ENCODE peak calls at places on chromosome 9, in five cellular contexts. One of them, this sample, is unnamed.

GRCh38 chr9:137227057-137227852 is at the start of gene RNF224:
- DNase-seq in left lung: peak
- DNase-seq in GM13977: peak
- DNase-seq in Calu3: peak
- DNase-seq in dorsolateral prefrontal cortex: peak
- DNase-seq in this sample: peak

GRCh38 chr9:136080716-136081112 is 14.4 kb downstream of the NACC2 start:
- DNase-seq in dorsolateral prefrontal cortex: no peak
- DNase-seq in Calu3: no peak
- DNase-seq in GM13977: no peak
- DNase-seq in left lung: no peak
- DNase-seq in this sample: no peak

GRCh38 chr9:677461-678097 is 163.9 kb upstream of the DMRT1 start:
- DNase-seq in left lung: no peak
- DNase-seq in Calu3: no peak
- DNase-seq in dorsolateral prefrontal cortex: no peak
- DNase-seq in GM13977: no peak
- DNase-seq in this sample: no peak

GRCh38 chr9:127520941-127521918 is 69.9 kb downstream of the LRSAM1 start:
- DNase-seq in Calu3: peak
- DNase-seq in left lung: no peak
- DNase-seq in dorsolateral prefrontal cortex: no peak
- DNase-seq in GM13977: no peak
- DNase-seq in this sample: no peak

GRCh38 chr9:134858051-134858841 is 22.4 kb upstream of the FCN2 start:
- DNase-seq in Calu3: no peak
- DNase-seq in left lung: peak
- DNase-seq in GM13977: peak
- DNase-seq in dorsolateral prefrontal cortex: peak
- DNase-seq in this sample: peak

GRCh38 chr9:33676746-33677505 is 118.4 kb upstream of the PRSS3 start:
- DNase-seq in dorsolateral prefrontal cortex: peak
- DNase-seq in left lung: no peak
- DNase-seq in GM13977: peak
- DNase-seq in Calu3: no peak
- DNase-seq in this sample: peak

GRCh38 chr9:114138537-114138936 is 16.8 kb upstream of the COL27A1 start:
- DNase-seq in dorsolateral prefrontal cortex: no peak
- DNase-seq in GM13977: no peak
- DNase-seq in left lung: no peak
- DNase-seq in Calu3: no peak
- DNase-seq in this sample: no peak

GRCh38 chr9:72972636-72973035 is 19.8 kb upstream of the ALDH1A1 start:
- DNase-seq in left lung: no peak
- DNase-seq in Calu3: no peak
- DNase-seq in dorsolateral prefrontal cortex: no peak
- DNase-seq in GM13977: no peak
- DNase-seq in this sample: no peak

GRCh38 chr9:92242115-92242778 is 51.2 kb downstream of the IARS1 start:
- DNase-seq in Calu3: no peak
- DNase-seq in dorsolateral prefrontal cortex: no peak
- DNase-seq in GM13977: no peak
- DNase-seq in left lung: no peak
- DNase-seq in this sample: no peak

GRCh38 chr9:20537269-20537668 is 85.0 kb downstream of the MLLT3 start:
- DNase-seq in GM13977: no peak
- DNase-seq in left lung: no peak
- DNase-seq in dorsolateral prefrontal cortex: no peak
- DNase-seq in Calu3: no peak
- DNase-seq in this sample: no peak

GRCh38 chr9:91676042-91676441 is 252.4 kb upstream of the NFIL3 start:
- DNase-seq in dorsolateral prefrontal cortex: no peak
- DNase-seq in GM13977: no peak
- DNase-seq in Calu3: peak
- DNase-seq in left lung: no peak
- DNase-seq in this sample: no peak

GRCh38 chr9:93680445-93681315 is 104.3 kb downstream of the PHF2 start:
- DNase-seq in left lung: peak
- DNase-seq in Calu3: no peak
- DNase-seq in dorsolateral prefrontal cortex: no peak
- DNase-seq in GM13977: no peak
- DNase-seq in this sample: no peak
- TF ChIP-seq CTCF in left lung: no peak
- TF ChIP-seq CTCF in Calu3: no peak
- TF ChIP-seq CTCF in dorsolateral prefrontal cortex: no peak
- TF ChIP-seq CTCF in GM13977: no peak
- TF ChIP-seq CTCF in this sample: no peak

GRCh38 chr9:37405350-37405749 is 17.1 kb upstream of the GRHPR start:
- DNase-seq in dorsolateral prefrontal cortex: no peak
- DNase-seq in GM13977: no peak
- DNase-seq in left lung: no peak
- DNase-seq in Calu3: no peak
- DNase-seq in this sample: no peak

GRCh38 chr9:37406603-37407401 is 15.7 kb upstream of the GRHPR start:
- DNase-seq in GM13977: no peak
- DNase-seq in dorsolateral prefrontal cortex: no peak
- DNase-seq in Calu3: no peak
- DNase-seq in left lung: no peak
- DNase-seq in this sample: no peak

GRCh38 chr9:37405764-37406380 is 16.6 kb upstream of the GRHPR start:
- DNase-seq in Calu3: no peak
- DNase-seq in GM13977: no peak
- DNase-seq in left lung: no peak
- DNase-seq in dorsolateral prefrontal cortex: no peak
- DNase-seq in this sample: no peak

GRCh38 chr9:37408933-37409710 is 13.4 kb upstream of the GRHPR start:
- DNase-seq in Calu3: no peak
- DNase-seq in dorsolateral prefrontal cortex: no peak
- DNase-seq in GM13977: peak
- DNase-seq in left lung: no peak
- DNase-seq in this sample: peak

DNA sequence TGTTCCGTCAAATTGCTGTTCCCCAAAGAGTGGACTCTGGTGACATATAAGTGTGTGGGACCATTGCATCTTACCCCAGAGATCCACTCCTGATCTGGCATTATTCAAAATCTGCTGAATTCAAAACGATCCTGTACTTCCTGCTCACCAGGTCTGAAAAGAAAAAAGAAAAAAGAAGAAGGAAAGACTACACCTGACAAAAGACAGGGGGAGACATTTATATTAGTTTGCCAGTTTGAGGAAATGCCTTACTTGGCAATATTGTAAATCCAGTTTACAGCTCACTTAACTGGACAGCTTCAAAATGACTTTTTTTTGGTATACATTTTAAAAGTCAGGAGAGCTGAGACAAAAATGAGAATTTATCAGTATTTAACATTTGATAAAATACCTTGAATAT is 15.0 kb upstream of the GRHPR start:
- DNase-seq in dorsolateral prefrontal cortex: no peak
- DNase-seq in GM13977: no peak
- DNase-seq in Calu3: no peak
- DNase-seq in left lung: no peak
- DNase-seq in this sample: no peak
- TF ChIP-seq CTCF in dorsolateral prefrontal cortex: no peak
- TF ChIP-seq CTCF in GM13977: peak
- TF ChIP-seq CTCF in Calu3: no peak
- TF ChIP-seq CTCF in left lung: no peak
- TF ChIP-seq CTCF in this sample: peak

GRCh38 chr9:133054194-133054890 is 7.4 kb upstream of the CEL start:
- DNase-seq in Calu3: no peak
- DNase-seq in left lung: no peak
- DNase-seq in GM13977: no peak
- DNase-seq in dorsolateral prefrontal cortex: peak
- DNase-seq in this sample: no peak
- TF ChIP-seq CTCF in Calu3: no peak
- TF ChIP-seq CTCF in left lung: no peak
- TF ChIP-seq CTCF in GM13977: no peak
- TF ChIP-seq CTCF in dorsolateral prefrontal cortex: no peak
- TF ChIP-seq CTCF in this sample: no peak

GRCh38 chr9:42852133-42852532 is 668.7 kb downstream of the SPATA31A6 start:
- DNase-seq in left lung: peak
- DNase-seq in Calu3: peak
- DNase-seq in dorsolateral prefrontal cortex: peak
- DNase-seq in GM13977: no peak
- DNase-seq in this sample: peak
- TF ChIP-seq CTCF in left lung: peak
- TF ChIP-seq CTCF in Calu3: no peak
- TF ChIP-seq CTCF in dorsolateral prefrontal cortex: peak
- TF ChIP-seq CTCF in GM13977: no peak
- TF ChIP-seq CTCF in this sample: no peak

GRCh38 chr9:126301985-126302603 is 24.5 kb upstream of the MVB12B start:
- DNase-seq in GM13977: peak
- DNase-seq in dorsolateral prefrontal cortex: peak
- DNase-seq in Calu3: peak
- DNase-seq in left lung: no peak
- DNase-seq in this sample: peak
- TF ChIP-seq CTCF in GM13977: peak
- TF ChIP-seq CTCF in dorsolateral prefrontal cortex: peak
- TF ChIP-seq CTCF in Calu3: peak
- TF ChIP-seq CTCF in left lung: peak
- TF ChIP-seq CTCF in this sample: peak

GRCh38 chr9:107019216-107019615 is 156.2 kb downstream of the ZNF462 start:
- DNase-seq in Calu3: no peak
- DNase-seq in GM13977: no peak
- DNase-seq in left lung: no peak
- DNase-seq in dorsolateral prefrontal cortex: no peak
- DNase-seq in this sample: no peak

GRCh38 chr9:107024193-107024592 is 161.2 kb downstream of the ZNF462 start:
- DNase-seq in left lung: no peak
- DNase-seq in Calu3: no peak
- DNase-seq in GM13977: no peak
- DNase-seq in dorsolateral prefrontal cortex: no peak
- DNase-seq in this sample: no peak

GRCh38 chr9:107016383-107016782 is 153.4 kb downstream of the ZNF462 start:
- DNase-seq in dorsolateral prefrontal cortex: no peak
- DNase-seq in left lung: no peak
- DNase-seq in Calu3: no peak
- DNase-seq in GM13977: no peak
- DNase-seq in this sample: no peak

GRCh38 chr9:107020040-107020530 is 157.1 kb downstream of the ZNF462 start:
- DNase-seq in left lung: peak
- DNase-seq in Calu3: no peak
- DNase-seq in GM13977: no peak
- DNase-seq in dorsolateral prefrontal cortex: no peak
- DNase-seq in this sample: no peak
- TF ChIP-seq CTCF in left lung: no peak
- TF ChIP-seq CTCF in Calu3: no peak
- TF ChIP-seq CTCF in GM13977: no peak
- TF ChIP-seq CTCF in dorsolateral prefrontal cortex: no peak
- TF ChIP-seq CTCF in this sample: no peak

GRCh38 chr9:12719431-12719830 is 26.2 kb downstream of the TYRP1 start:
- DNase-seq in left lung: no peak
- DNase-seq in dorsolateral prefrontal cortex: no peak
- DNase-seq in GM13977: no peak
- DNase-seq in Calu3: no peak
- DNase-seq in this sample: no peak
- TF ChIP-seq CTCF in left lung: no peak
- TF ChIP-seq CTCF in dorsolateral prefrontal cortex: peak
- TF ChIP-seq CTCF in GM13977: peak
- TF ChIP-seq CTCF in Calu3: no peak
- TF ChIP-seq CTCF in this sample: no peak

GRCh38 chr9:116904165-116904564 is 217.1 kb downstream of the TRIM32 start:
- DNase-seq in GM13977: no peak
- DNase-seq in Calu3: no peak
- DNase-seq in left lung: no peak
- DNase-seq in dorsolateral prefrontal cortex: no peak
- DNase-seq in this sample: no peak
- TF ChIP-seq CTCF in GM13977: no peak
- TF ChIP-seq CTCF in Calu3: no peak
- TF ChIP-seq CTCF in left lung: no peak
- TF ChIP-seq CTCF in dorsolateral prefrontal cortex: no peak
- TF ChIP-seq CTCF in this sample: no peak

DNA sequence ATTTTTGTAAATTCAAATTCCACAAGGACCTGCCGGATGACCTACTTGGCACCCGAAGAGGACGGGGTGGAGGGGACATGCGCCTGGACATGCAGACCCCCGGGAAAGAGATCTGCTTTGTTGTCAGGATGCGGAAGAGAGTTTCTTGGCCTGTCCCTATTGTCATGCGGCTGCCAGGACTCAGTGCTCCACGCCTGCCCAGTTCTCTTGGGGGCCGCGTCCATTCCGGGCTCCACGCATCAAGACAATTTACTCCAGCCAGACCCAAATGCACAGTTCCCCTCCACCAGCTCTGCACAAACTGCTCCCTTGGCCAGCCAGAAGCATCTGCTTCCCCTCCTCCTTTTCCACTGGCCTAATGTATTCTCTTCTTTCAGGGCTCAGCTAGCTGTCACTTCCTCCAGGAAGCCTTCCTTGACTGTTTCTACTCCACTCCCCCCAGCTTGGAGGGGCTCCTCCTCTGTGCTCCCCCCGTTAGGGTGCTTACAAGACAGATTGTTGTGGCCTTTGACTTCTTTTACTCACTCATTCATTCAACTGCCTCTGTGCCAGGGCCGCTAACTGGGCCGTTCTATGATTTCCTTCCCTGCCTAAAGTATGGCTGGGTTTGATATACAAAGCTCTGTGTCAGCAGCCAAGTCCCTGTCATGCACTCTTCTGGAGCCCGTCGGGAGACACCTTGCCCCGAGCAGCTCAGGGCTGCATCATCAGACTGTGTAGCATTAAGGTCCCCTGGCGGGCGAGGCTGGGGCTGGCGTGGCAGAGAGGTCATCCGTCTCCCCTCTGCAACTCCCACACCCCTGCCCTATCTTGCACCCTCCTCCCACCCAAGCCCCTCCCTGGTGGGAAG is 6.6 kb downstream of the FIBCD1 start:
- DNase-seq in GM13977: no peak
- DNase-seq in Calu3: no peak
- DNase-seq in dorsolateral prefrontal cortex: no peak
- DNase-seq in left lung: no peak
- DNase-seq in this sample: no peak
- TF ChIP-seq CTCF in GM13977: no peak
- TF ChIP-seq CTCF in Calu3: no peak
- TF ChIP-seq CTCF in dorsolateral prefrontal cortex: no peak
- TF ChIP-seq CTCF in left lung: no peak
- TF ChIP-seq CTCF in this sample: no peak

This sample was measured in activated CD8-positive, alpha-beta T cell treated with anti-CD3 and anti-CD28 coated beads for 36 hours.